ENCODE peak calls at places on chromosome 18, in five cellular contexts. U is cardiac muscle cell; E is CD4-positive, alpha-beta memory T cell; O is neural progenitor cell; F is prostate gland. H is an unnamed sample.

GRCh38 chr18:27298215-27298804 is 113.2 kb upstream of the CHST9 start:
- DNase-seq in U (no peak), E (no peak), O (peak; percentile 31), F (no peak), H (no peak)

GRCh38 chr18:52694804-52695203 is 354.8 kb downstream of the DCC start:
- DNase-seq in U (peak; percentile 0), E (no peak), O (peak; percentile 42), F (no peak), H (no peak)

GRCh38 chr18:54957987-54958386 is 1.3 kb downstream of the CCDC68 start:
- DNase-seq in U (peak; percentile 69), E (no peak), O (no peak), F (peak; percentile 70), H (no peak)

GRCh38 chr18:30957086-30957485 is 85.5 kb downstream of the DSC3 start:
- DNase-seq in U (no peak), E (no peak), O (no peak), F (no peak), H (no peak)

GRCh38 chr18:46299465-46300004 is 195.3 kb downstream of the HAUS1 start:
- DNase-seq in U (no peak), E (no peak), O (no peak), F (no peak), H (no peak)

GRCh38 chr18:61334491-61334850 is 1.2 kb downstream of the CDH20 start:
- DNase-seq in U (peak; percentile 23), E (no peak), O (no peak), F (no peak), H (no peak)

GRCh38 chr18:45046961-45047360 is 366.3 kb downstream of the SETBP1 start:
- DNase-seq in U (no peak), E (no peak), O (no peak), F (no peak), H (no peak)

GRCh38 chr18:59719533-59720325 is 22.5 kb upstream of the CCBE1 start:
- DNase-seq in U (peak; percentile 74), E (no peak), O (no peak), F (no peak), H (no peak)

GRCh38 chr18:47800192-47800591 is 130.3 kb downstream of the SMAD2 start:
- DNase-seq in U (no peak), E (no peak), O (no peak), F (no peak), H (no peak)

GRCh38 chr18:57585846-57586242 is 658 bp downstream of the FECH start:
- DNase-seq in U (no peak), E (no peak), O (peak; percentile 38), F (no peak), H (no peak)

GRCh38 chr18:8705941-8706544 is 687 bp downstream of the MTCL1 start:
- DNase-seq in U (peak; percentile 24), E (peak; percentile 36), O (peak; percentile 45), F (no peak), H (no peak)

GRCh38 chr18:79853993-79854364 is 56.2 kb downstream of the KCNG2 start:
- DNase-seq in U (no peak), E (no peak), O (no peak), F (no peak), H (no peak)

GRCh38 chr18:10010611-10011015 is 96.8 kb downstream of the VAPA start:
- DNase-seq in U (peak; percentile 96), E (no peak), O (no peak), F (peak; percentile 54), H (no peak)

GRCh38 chr18:13292736-13293135 is 74.2 kb downstream of the LDLRAD4 start:
- DNase-seq in U (no peak), E (no peak), O (no peak), F (no peak), H (no peak)

GRCh38 chr18:35386600-35387366 is 9.6 kb upstream of the ZNF396 start:
- DNase-seq in U (peak; percentile 93), E (peak; percentile 73), O (peak; percentile 90), F (peak; percentile 52), H (no peak)

GRCh38 chr18:34321075-34321474 is 96.4 kb upstream of the NOL4 start:
- DNase-seq in U (no peak), E (no peak), O (no peak), F (no peak), H (no peak)

GRCh38 chr18:3016584-3017292 is 3.8 kb upstream of the LPIN2 start:
- DNase-seq in U (no peak), E (no peak), O (no peak), F (no peak), H (no peak)

GRCh38 chr18:79628416-79629248 is 51.0 kb upstream of the CTDP1 start:
- DNase-seq in U (no peak), E (no peak), O (no peak), F (no peak), H (no peak)

GRCh38 chr18:6382968-6383367 is 31.7 kb downstream of the L3MBTL4 start:
- DNase-seq in U (no peak), E (no peak), O (peak; percentile 9), F (no peak), H (no peak)

GRCh38 chr18:63376493-63377053 is 9.6 kb upstream of the KDSR start:
- DNase-seq in U (peak; percentile 96), E (no peak), O (no peak), F (no peak), H (no peak)

GRCh38 chr18:79519751-79520472 is 124.2 kb downstream of the NFATC1 start:
- DNase-seq in U (peak; percentile 39), E (peak; percentile 55), O (peak; percentile 50), F (no peak), H (no peak)

GRCh38 chr18:58338961-58339722 is 289.7 kb downstream of the ALPK2 start:
- DNase-seq in U (peak; percentile 66), E (no peak), O (peak; percentile 75), F (no peak), H (no peak)

GRCh38 chr18:49901862-49902340 is 88.6 kb upstream of the ACAA2 start:
- DNase-seq in U (no peak), E (no peak), O (no peak), F (no peak), H (no peak)

GRCh38 chr18:477565-477964 is 22.9 kb downstream of the COLEC12 start:
- DNase-seq in U (no peak), E (no peak), O (no peak), F (no peak), H (no peak)

GRCh38 chr18:59823611-59824195 is 76.1 kb upstream of the PMAIP1 start:
- DNase-seq in U (peak; percentile 87), E (no peak), O (peak; percentile 89), F (peak; percentile 65), H (peak; percentile 71)

GRCh38 chr18:50687491-50687890 is 127.6 kb downstream of the MAPK4 start:
- DNase-seq in U (no peak), E (no peak), O (no peak), F (no peak), H (no peak)

DNA sequence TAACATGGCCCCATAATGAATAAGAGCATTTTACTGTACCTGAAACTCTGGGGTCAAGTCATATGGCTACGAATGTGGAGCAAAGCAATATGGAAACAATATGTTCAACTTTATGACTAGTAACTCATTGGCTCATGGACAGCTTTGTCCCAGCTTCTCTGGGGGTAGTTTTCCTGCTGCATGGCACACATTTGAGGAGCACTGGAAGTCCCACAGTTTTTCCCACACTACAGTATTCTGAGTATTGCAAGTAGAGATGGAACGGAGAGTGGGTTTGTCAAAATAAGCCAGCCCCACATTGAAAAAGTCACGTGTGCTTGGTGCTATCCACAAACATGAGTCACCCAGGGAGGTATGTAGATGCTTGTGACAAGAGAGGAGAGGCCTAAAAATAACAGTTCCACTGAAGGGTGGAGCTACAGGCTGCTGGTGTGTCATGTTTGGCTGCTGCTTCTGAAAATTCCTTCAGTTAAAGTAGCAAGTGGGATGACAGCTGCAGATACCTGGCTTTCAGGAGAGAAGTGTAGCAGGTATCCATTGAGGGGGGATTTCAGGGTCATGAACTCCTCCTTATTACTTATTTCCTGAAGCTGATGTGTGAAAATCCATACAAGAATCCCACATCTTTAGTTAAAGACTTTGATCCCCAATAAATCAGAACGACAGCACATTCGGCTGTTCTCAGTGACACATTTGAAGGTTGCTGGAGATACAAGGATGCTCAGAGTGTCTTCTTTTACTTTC is 48.3 kb upstream of the CTAGE1 start:
- DNase-seq in U (peak; percentile 94), E (no peak), O (no peak), F (peak; percentile 34), H (no peak)
- H3K4me1 ChIP-seq in U (peaks cover 62% of the 10 kb centered on the region), E (no peaks in the 10 kb centered on the region), O (no peaks in the 10 kb centered on the region), F (peaks cover 9% of the 10 kb centered on the region), H (no peaks in the 10 kb centered on the region)

DNA sequence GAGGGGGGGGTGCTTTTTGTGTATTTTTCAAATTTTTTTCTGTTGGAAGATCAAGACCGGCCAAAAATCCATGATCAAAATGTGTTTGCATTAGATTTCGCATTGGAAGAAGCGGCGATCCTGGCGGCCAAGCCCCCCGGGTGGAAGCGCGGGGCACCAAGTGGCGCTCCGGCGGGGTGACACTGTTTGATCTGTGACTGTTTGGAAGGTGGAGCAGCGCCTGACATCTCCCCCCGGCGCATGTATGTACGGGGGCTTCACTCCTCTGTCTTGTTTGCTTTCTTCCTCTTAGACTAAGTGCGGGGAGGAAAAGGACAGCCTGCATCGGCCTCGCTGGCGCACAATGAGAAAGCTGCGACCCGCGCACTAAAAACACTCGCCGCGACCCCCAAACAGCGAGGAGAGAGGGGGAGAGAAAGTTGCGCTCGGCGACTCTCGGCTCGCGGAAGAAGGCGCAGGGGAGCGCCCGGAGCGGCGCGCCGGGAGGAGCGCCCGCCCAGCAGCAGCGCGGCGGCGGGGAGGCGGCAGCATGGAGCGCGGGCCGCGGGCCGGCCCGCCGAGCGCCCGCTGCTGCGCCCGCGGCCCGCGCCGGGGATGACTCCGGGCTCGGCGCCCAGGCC is 515 bp downstream of the TSHZ1 start:
- DNase-seq in U (peak; percentile 40), E (peak; percentile 34), O (peak; percentile 59), F (no peak), H (no peak)
- H3K27me3 ChIP-seq in U (peaks cover 40% of the 10 kb centered on the region), E (no peaks in the 10 kb centered on the region), O (peaks cover 85% of the 10 kb centered on the region), F (no peaks in the 10 kb centered on the region), H (peaks cover 35% of the 10 kb centered on the region)

GRCh38 chr18:11957636-11958035 is 23.7 kb upstream of the IMPA2 start:
- DNase-seq in U (no peak), E (no peak), O (no peak), F (no peak), H (no peak)

GRCh38 chr18:11956371-11957308 is 24.7 kb upstream of the IMPA2 start:
- DNase-seq in U (no peak), E (no peak), O (no peak), F (no peak), H (no peak)

GRCh38 chr18:11953113-11953512 is 28.2 kb upstream of the IMPA2 start:
- DNase-seq in U (no peak), E (no peak), O (no peak), F (no peak), H (no peak)

GRCh38 chr18:11951390-11951851 is 29.9 kb upstream of the IMPA2 start:
- DNase-seq in U (no peak), E (no peak), O (peak; percentile 21), F (no peak), H (no peak)

GRCh38 chr18:11955299-11956029 is 25.8 kb upstream of the IMPA2 start:
- DNase-seq in U (peak; percentile 94), E (no peak), O (no peak), F (no peak), H (no peak)
- H3K4me1 ChIP-seq in U (peaks cover 6% of the 10 kb centered on the region), E (no peaks in the 10 kb centered on the region), O (peaks cover 9% of the 10 kb centered on the region), F (no peaks in the 10 kb centered on the region), H (peaks cover 5% of the 10 kb centered on the region)

DNA sequence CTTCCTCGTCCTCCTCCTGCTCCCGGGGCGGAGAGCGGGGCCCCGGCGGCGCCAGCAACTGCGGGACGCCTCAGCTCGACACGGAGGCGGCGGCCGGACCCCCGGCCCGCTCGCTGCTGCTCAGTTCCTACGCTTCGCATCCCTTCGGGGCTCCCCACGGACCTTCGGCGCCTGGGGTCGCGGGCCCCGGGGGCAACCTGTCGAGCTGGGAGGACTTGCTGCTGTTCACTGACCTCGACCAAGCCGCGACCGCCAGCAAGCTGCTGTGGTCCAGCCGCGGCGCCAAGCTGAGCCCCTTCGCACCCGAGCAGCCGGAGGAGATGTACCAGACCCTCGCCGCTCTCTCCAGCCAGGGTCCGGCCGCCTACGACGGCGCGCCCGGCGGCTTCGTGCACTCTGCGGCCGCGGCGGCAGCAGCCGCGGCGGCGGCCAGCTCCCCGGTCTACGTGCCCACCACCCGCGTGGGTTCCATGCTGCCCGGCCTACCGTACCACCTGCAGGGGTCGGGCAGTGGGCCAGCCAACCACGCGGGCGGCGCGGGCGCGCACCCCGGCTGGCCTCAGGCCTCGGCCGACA is 2.0 kb downstream of the GATA6 start:
- DNase-seq in U (no peak), E (no peak), O (peak; percentile 42), F (no peak), H (no peak)
- H3K27me3 ChIP-seq in U (no peaks in the 10 kb centered on the region), E (peaks cover 38% of the 10 kb centered on the region), O (peaks cover 100% of the 10 kb centered on the region), F (peaks cover 22% of the 10 kb centered on the region), H (peaks cover 84% of the 10 kb centered on the region)